ENCODE peak calls at places on chromosome 4, in four cellular contexts. F is BE2C, W is left lung, O is Karpas-422. Y is an unnamed sample.

GRCh38 chr4:55993994-55994657 is 45.4 kb downstream of the CEP135 start:
- DNase-seq in F (no peak), W (no peak), O (no peak), Y (no peak)

GRCh38 chr4:183362916-183363542 is 40.8 kb upstream of the CLDN24 start:
- DNase-seq in F (peak), W (no peak), O (no peak), Y (no peak)

GRCh38 chr4:95249402-95250043 is 299.2 kb downstream of the UNC5C start:
- DNase-seq in F (no peak), W (no peak), O (no peak), Y (no peak)

GRCh38 chr4:75497133-75497532 is 17.1 kb downstream of the RCHY1 start:
- DNase-seq in F (no peak), W (no peak), O (no peak), Y (no peak)

GRCh38 chr4:159541143-159541542 is 438.3 kb downstream of the RAPGEF2 start:
- DNase-seq in F (no peak), W (no peak), O (no peak), Y (no peak)

GRCh38 chr4:53716011-53716410 is 124.7 kb upstream of the LNX1 start:
- DNase-seq in F (no peak), W (no peak), O (no peak), Y (no peak)

GRCh38 chr4:96035727-96036126 is 195.8 kb downstream of the PDHA2 start:
- DNase-seq in F (peak), W (no peak), O (no peak), Y (no peak)

GRCh38 chr4:37802068-37802666 is 24.3 kb upstream of the PGM2 start:
- DNase-seq in F (peak), W (peak), O (no peak), Y (peak)

GRCh38 chr4:125750399-125750798 is 435.6 kb downstream of the FAT4 start:
- DNase-seq in F (no peak), W (no peak), O (no peak), Y (no peak)

GRCh38 chr4:124854968-124855367 is 142.4 kb upstream of the ANKRD50 start:
- DNase-seq in F (no peak), W (no peak), O (no peak), Y (no peak)

GRCh38 chr4:133555671-133556070 is 406.6 kb downstream of the PCDH10 start:
- DNase-seq in F (no peak), W (no peak), O (no peak), Y (no peak)

GRCh38 chr4:168453146-168453545 is 27.1 kb downstream of the DDX60L start:
- DNase-seq in F (no peak), W (no peak), O (no peak), Y (no peak)

GRCh38 chr4:48129307-48130014 is 4.6 kb downstream of the TXK start:
- DNase-seq in F (no peak), W (no peak), O (no peak), Y (no peak)

GRCh38 chr4:14877246-14878220 is 124.7 kb upstream of the CPEB2 start:
- DNase-seq in F (no peak), W (no peak), O (peak), Y (no peak)

GRCh38 chr4:174156239-174156826 is 127.1 kb downstream of the FBXO8 start:
- DNase-seq in F (peak), W (no peak), O (peak), Y (peak)

GRCh38 chr4:53777244-53777984 is 186.1 kb upstream of the LNX1 start:
- DNase-seq in F (no peak), W (no peak), O (no peak), Y (no peak)

GRCh38 chr4:37726666-37727065 is 40.5 kb upstream of the RELL1 start:
- DNase-seq in F (no peak), W (no peak), O (no peak), Y (no peak)

GRCh38 chr4:168688584-168688983 is 191.7 kb downstream of the PALLD start:
- DNase-seq in F (no peak), W (no peak), O (no peak), Y (no peak)

GRCh38 chr4:185872747-185873380 is 60.9 kb upstream of the SORBS2 start:
- DNase-seq in F (no peak), W (no peak), O (no peak), Y (no peak)

GRCh38 chr4:56410247-56410646 is 23.0 kb upstream of the AASDH start:
- DNase-seq in F (peak), W (peak), O (no peak), Y (peak)

GRCh38 chr4:67020079-67020807 is 525.1 kb downstream of the CENPC start:
- DNase-seq in F (no peak), W (no peak), O (no peak), Y (no peak)

GRCh38 chr4:7692451-7693236 is 247.0 kb downstream of the AFAP1 start:
- DNase-seq in F (no peak), W (no peak), O (no peak), Y (no peak)

GRCh38 chr4:3442959-3443749 is 1.4 kb downstream of the HGFAC start:
- DNase-seq in F (peak), W (no peak), O (peak), Y (no peak)

GRCh38 chr4:168751263-168752225 is 254.7 kb downstream of the PALLD start:
- DNase-seq in F (no peak), W (no peak), O (no peak), Y (no peak)

GRCh38 chr4:41874873-41875272 is 60.4 kb upstream of the TMEM33 start:
- DNase-seq in F (no peak), W (no peak), O (no peak), Y (no peak)

GRCh38 chr4:54228563-54229501 is at the start of gene PDGFRA:
- DNase-seq in F (no peak), W (peak), O (no peak), Y (peak)

GRCh38 chr4:165426769-165427168 is 48.0 kb downstream of the CPE start:
- DNase-seq in F (no peak), W (no peak), O (no peak), Y (no peak)

GRCh38 chr4:28883211-28883610 is 1837.0 kb upstream of the PCDH7 start:
- DNase-seq in F (no peak), W (no peak), O (no peak), Y (no peak)

GRCh38 chr4:53490965-53491622 is 100.2 kb downstream of the LNX1 start:
- DNase-seq in F (peak), W (no peak), O (peak), Y (no peak)

GRCh38 chr4:70313736-70314135 is 21.0 kb upstream of the CABS1 start:
- DNase-seq in F (no peak), W (no peak), O (peak), Y (no peak)

GRCh38 chr4:43353552-43353951 is 461.0 kb downstream of the GRXCR1 start:
- DNase-seq in F (no peak), W (no peak), O (no peak), Y (no peak)

GRCh38 chr4:153765836-153766235 is 6.0 kb upstream of the RNF175 start:
- DNase-seq in F (peak), W (no peak), O (no peak), Y (no peak)

GRCh38 chr4:130563185-130563890 is 1467.4 kb downstream of the C4orf33 start:
- DNase-seq in F (peak), W (peak), O (no peak), Y (no peak)

GRCh38 chr4:100302061-100303026 is 112.1 kb upstream of the DDIT4L start:
- DNase-seq in F (no peak), W (no peak), O (no peak), Y (no peak)

GRCh38 chr4:2104556-2105345 is 45.6 kb downstream of the NAT8L start:
- DNase-seq in F (no peak), W (no peak), O (no peak), Y (no peak)

GRCh38 chr4:2102045-2102883 is 43.1 kb downstream of the NAT8L start:
- DNase-seq in F (no peak), W (no peak), O (no peak), Y (no peak)

GRCh38 chr4:2103127-2103842 is 44.2 kb downstream of the NAT8L start:
- DNase-seq in F (no peak), W (no peak), O (no peak), Y (no peak)

GRCh38 chr4:2103843-2104547 is 44.9 kb downstream of the NAT8L start:
- DNase-seq in F (no peak), W (no peak), O (no peak), Y (no peak)

GRCh38 chr4:2105559-2105958 is 46.4 kb downstream of the NAT8L start:
- DNase-seq in F (no peak), W (no peak), O (no peak), Y (no peak)
- H3K4me3 ChIP-seq in F (no peak), W (no peak), O (no peak), Y (no peak)

GRCh38 chr4:103947617-103948016 is 227.8 kb upstream of the TACR3 start:
- DNase-seq in F (no peak), W (no peak), O (no peak), Y (no peak)
- H3K4me3 ChIP-seq in F (no peak), W (no peak), O (no peak), Y (no peak)

DNA sequence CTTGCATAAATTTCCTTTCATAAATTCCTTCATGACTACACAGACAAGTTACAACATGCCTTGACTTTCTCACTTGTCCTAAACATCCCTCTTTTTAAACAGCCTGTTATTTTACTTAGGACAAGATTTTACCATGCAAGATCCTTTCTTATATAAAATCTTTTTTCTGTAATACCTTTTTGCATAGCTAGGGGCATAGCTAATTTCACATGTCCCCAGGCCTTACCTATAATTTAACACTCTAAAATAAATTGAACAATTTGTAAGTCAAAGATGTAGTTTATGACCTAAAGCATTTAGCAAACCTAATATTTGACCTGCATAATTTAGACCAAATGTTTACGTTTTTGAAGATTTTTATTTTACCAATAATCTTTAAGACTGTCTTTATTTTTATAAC is 396.3 kb upstream of the FSTL5 start:
- DNase-seq in F (no peak), W (no peak), O (no peak), Y (no peak)
- H3K4me3 ChIP-seq in F (no peak), W (no peak), O (no peak), Y (no peak)

GRCh38 chr4:73945140-73945539 is 36.7 kb downstream of the PF4 start:
- DNase-seq in F (no peak), W (no peak), O (no peak), Y (no peak)

GRCh38 chr4:73945674-73946449 is 36.0 kb downstream of the PF4 start:
- DNase-seq in F (no peak), W (peak), O (no peak), Y (no peak)

GRCh38 chr4:73943555-73943954 is 38.3 kb downstream of the PF4 start:
- DNase-seq in F (no peak), W (no peak), O (no peak), Y (no peak)

GRCh38 chr4:73947239-73947985 is 34.4 kb downstream of the PF4 start:
- DNase-seq in F (no peak), W (no peak), O (no peak), Y (no peak)

GRCh38 chr4:73944061-73944875 is 37.6 kb downstream of the PF4 start:
- DNase-seq in F (no peak), W (peak), O (no peak), Y (no peak)
- H3K4me3 ChIP-seq in F (no peak), W (peak), O (no peak), Y (no peak)

DNA sequence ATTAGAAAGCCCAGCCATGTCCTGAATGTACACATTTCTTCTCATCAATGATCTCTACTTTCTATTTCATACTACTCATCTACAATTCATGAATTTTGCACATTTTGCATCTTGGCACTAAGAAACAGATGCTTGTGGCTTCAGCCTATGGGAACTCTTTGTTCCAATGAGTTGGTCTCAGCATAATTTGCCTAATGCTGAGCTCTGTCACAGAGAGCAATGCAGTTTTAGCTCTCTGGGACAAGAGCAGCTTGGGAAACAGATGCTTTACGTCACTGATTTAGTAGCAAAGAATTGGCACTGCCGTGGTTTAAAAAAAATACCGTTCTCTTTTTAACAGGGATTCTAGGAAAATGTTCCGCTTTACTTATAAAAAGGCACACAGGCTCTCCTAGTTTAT is 162.4 kb downstream of the WDFY3 start:
- DNase-seq in F (no peak), W (no peak), O (no peak), Y (no peak)
- H3K4me3 ChIP-seq in F (no peak), W (no peak), O (no peak), Y (no peak)

GRCh38 chr4:98620087-98620784 is 38.2 kb downstream of the TSPAN5 start:
- DNase-seq in F (no peak), W (no peak), O (no peak), Y (no peak)
- H3K4me3 ChIP-seq in F (no peak), W (no peak), O (no peak), Y (no peak)

GRCh38 chr4:89108068-89108467 is 3.3 kb upstream of the TIGD2 start:
- DNase-seq in F (no peak), W (no peak), O (no peak), Y (no peak)

GRCh38 chr4:89110541-89110985 is 770 bp upstream of the TIGD2 start:
- DNase-seq in F (no peak), W (no peak), O (no peak), Y (no peak)

GRCh38 chr4:89111833-89112563 is 665 bp downstream of the TIGD2 start:
- DNase-seq in F (no peak), W (peak), O (peak), Y (peak)

GRCh38 chr4:89110986-89111832 is at the start of gene TIGD2:
- DNase-seq in F (peak), W (peak), O (peak), Y (peak)

DNA sequence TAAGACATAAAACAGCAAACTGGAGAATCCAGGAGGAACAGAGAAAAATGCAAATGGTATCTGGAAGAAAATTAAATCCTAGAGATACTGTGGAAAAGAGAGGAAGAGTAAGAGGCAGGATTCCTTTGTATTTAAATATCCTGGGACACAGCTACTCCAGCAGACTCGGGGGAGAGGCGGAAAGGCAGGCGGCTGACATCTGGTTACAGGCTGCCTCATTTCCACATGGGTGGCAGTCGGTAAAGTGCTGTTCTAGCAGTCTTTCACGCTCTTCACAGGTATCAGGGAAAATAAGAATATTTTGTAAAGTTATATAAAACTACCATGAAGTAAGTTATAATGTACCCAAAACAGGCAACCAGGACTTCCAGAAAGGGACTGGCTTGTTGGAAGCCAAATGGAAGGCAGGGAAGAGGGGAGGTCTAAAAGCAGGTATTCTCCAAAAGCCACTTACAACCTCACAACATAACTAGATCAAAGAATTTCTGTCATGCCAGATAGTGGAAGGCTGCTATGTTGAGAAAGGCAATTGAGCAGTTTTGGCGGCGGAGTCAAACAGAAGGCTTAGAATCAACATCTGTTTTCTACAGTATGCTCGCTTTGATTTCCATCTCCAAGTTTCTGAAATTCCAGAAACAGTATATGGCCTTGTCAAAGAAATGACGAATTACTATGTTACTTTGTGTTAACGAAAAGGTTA is 1.3 kb upstream of the TIGD2 start:
- DNase-seq in F (no peak), W (no peak), O (no peak), Y (no peak)
- H3K4me3 ChIP-seq in F (peak), W (peak), O (no peak), Y (no peak)

GRCh38 chr4:6582889-6583504 is 8.0 kb downstream of the MAN2B2 start:
- DNase-seq in F (peak), W (no peak), O (peak), Y (no peak)
- H3K4me3 ChIP-seq in F (no peak), W (no peak), O (no peak), Y (no peak)

Y was measured in SJSA1.